ENCODE peak calls at places on chromosomes 7 and 10, in ten cellular contexts. One of them, this sample, is unnamed. For H3K4me1, the result is how much of the 10 kb centered on the place peaks cover.

GRCh38 chr7:73519867-73520672 is 2.0 kb downstream of the BAZ1B start:
- DNase-seq in thyroid gland: no peak
- DNase-seq in heart left ventricle: no peak
- DNase-seq in aorta: no peak
- DNase-seq in BE2C: no peak
- DNase-seq in K562: peak
- DNase-seq in GM23338: no peak
- DNase-seq in mesendoderm: peak
- DNase-seq in right atrium auricular region: no peak
- DNase-seq in tibial artery: no peak
- DNase-seq in this sample: peak

GRCh38 chr10:88343761-88344484 is 239.2 kb downstream of the RNLS start:
- DNase-seq in GM23338: no peak
- DNase-seq in BE2C: peak
- DNase-seq in heart left ventricle: no peak
- DNase-seq in mesendoderm: no peak
- DNase-seq in aorta: no peak
- DNase-seq in right atrium auricular region: no peak
- DNase-seq in K562: no peak
- DNase-seq in tibial artery: no peak
- DNase-seq in thyroid gland: no peak
- DNase-seq in this sample: no peak

GRCh38 chr10:29104661-29105369 is 184.1 kb upstream of the LYZL1 start:
- DNase-seq in tibial artery: no peak
- DNase-seq in right atrium auricular region: no peak
- DNase-seq in heart left ventricle: no peak
- DNase-seq in BE2C: no peak
- DNase-seq in aorta: no peak
- DNase-seq in GM23338: no peak
- DNase-seq in mesendoderm: no peak
- DNase-seq in K562: no peak
- DNase-seq in thyroid gland: no peak
- DNase-seq in this sample: no peak

GRCh38 chr10:84903320-84903719 is 574.9 kb downstream of the CCSER2 start:
- DNase-seq in GM23338: no peak
- DNase-seq in BE2C: no peak
- DNase-seq in tibial artery: no peak
- DNase-seq in heart left ventricle: no peak
- DNase-seq in aorta: no peak
- DNase-seq in thyroid gland: no peak
- DNase-seq in K562: no peak
- DNase-seq in mesendoderm: peak
- DNase-seq in right atrium auricular region: no peak
- DNase-seq in this sample: no peak

GRCh38 chr10:74150151-74151056 is at the start of gene AP3M1:
- DNase-seq in heart left ventricle: peak
- DNase-seq in K562: peak
- DNase-seq in mesendoderm: no peak
- DNase-seq in BE2C: peak
- DNase-seq in thyroid gland: peak
- DNase-seq in GM23338: peak
- DNase-seq in right atrium auricular region: peak
- DNase-seq in aorta: peak
- DNase-seq in tibial artery: peak
- DNase-seq in this sample: peak

GRCh38 chr10:124705817-124706461 is 38.2 kb downstream of the FAM53B start:
- DNase-seq in aorta: peak
- DNase-seq in tibial artery: no peak
- DNase-seq in right atrium auricular region: no peak
- DNase-seq in GM23338: no peak
- DNase-seq in heart left ventricle: no peak
- DNase-seq in BE2C: no peak
- DNase-seq in thyroid gland: no peak
- DNase-seq in mesendoderm: peak
- DNase-seq in K562: no peak
- DNase-seq in this sample: no peak

GRCh38 chr7:107230334-107230733 is 61.5 kb downstream of the HBP1 start:
- DNase-seq in GM23338: no peak
- DNase-seq in heart left ventricle: no peak
- DNase-seq in thyroid gland: no peak
- DNase-seq in aorta: no peak
- DNase-seq in mesendoderm: no peak
- DNase-seq in tibial artery: no peak
- DNase-seq in right atrium auricular region: no peak
- DNase-seq in BE2C: no peak
- DNase-seq in K562: no peak
- DNase-seq in this sample: no peak

GRCh38 chr7:150756858-150757257 is 19.6 kb downstream of the GIMAP5 start:
- DNase-seq in tibial artery: no peak
- DNase-seq in right atrium auricular region: no peak
- DNase-seq in BE2C: no peak
- DNase-seq in K562: peak
- DNase-seq in GM23338: peak
- DNase-seq in mesendoderm: no peak
- DNase-seq in aorta: no peak
- DNase-seq in heart left ventricle: no peak
- DNase-seq in thyroid gland: no peak
- DNase-seq in this sample: peak

GRCh38 chr7:150685219-150686029 is at the start of gene GIMAP2:
- DNase-seq in mesendoderm: no peak
- DNase-seq in right atrium auricular region: no peak
- DNase-seq in BE2C: no peak
- DNase-seq in GM23338: no peak
- DNase-seq in K562: no peak
- DNase-seq in heart left ventricle: peak
- DNase-seq in tibial artery: no peak
- DNase-seq in aorta: no peak
- DNase-seq in thyroid gland: no peak
- DNase-seq in this sample: peak

GRCh38 chr10:101092742-101093386 is 31.1 kb downstream of the KAZALD1 start:
- DNase-seq in K562: no peak
- DNase-seq in GM23338: peak
- DNase-seq in right atrium auricular region: no peak
- DNase-seq in thyroid gland: no peak
- DNase-seq in aorta: no peak
- DNase-seq in heart left ventricle: no peak
- DNase-seq in BE2C: no peak
- DNase-seq in mesendoderm: no peak
- DNase-seq in tibial artery: no peak
- DNase-seq in this sample: no peak

DNA sequence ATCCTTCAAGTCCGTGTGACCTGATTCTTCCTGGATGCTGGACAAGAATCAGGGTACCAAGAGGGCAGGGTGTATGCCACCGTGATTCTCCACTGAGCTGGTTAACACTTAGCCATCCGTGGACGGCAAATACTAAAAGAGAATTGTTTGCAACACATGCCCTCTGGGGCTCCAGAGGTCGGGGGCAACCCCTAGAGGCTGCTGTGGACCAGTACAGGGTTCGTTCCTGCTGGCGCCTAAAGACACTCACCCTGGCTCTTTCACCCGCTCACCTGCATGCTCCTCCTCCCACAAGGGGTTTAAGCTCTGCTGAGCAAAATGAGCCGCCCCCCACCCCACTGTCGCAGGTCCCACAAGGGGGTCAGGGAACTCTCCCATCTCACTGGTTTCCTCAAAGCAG is 148.7 kb upstream of the ITGB1 start:
- DNase-seq in GM23338: peak
- DNase-seq in mesendoderm: peak
- DNase-seq in right atrium auricular region: no peak
- DNase-seq in tibial artery: no peak
- DNase-seq in K562: no peak
- DNase-seq in heart left ventricle: no peak
- DNase-seq in thyroid gland: no peak
- DNase-seq in aorta: no peak
- DNase-seq in BE2C: no peak
- DNase-seq in this sample: no peak
- H3K4me1 ChIP-seq in GM23338: under half
- H3K4me1 ChIP-seq in mesendoderm: under half
- H3K4me1 ChIP-seq in right atrium auricular region: under half
- H3K4me1 ChIP-seq in tibial artery: under half
- H3K4me1 ChIP-seq in K562: under half
- H3K4me1 ChIP-seq in heart left ventricle: under half
- H3K4me1 ChIP-seq in thyroid gland: under half
- H3K4me1 ChIP-seq in aorta: under half
- H3K4me1 ChIP-seq in BE2C: under half
- H3K4me1 ChIP-seq in this sample: under half

DNA sequence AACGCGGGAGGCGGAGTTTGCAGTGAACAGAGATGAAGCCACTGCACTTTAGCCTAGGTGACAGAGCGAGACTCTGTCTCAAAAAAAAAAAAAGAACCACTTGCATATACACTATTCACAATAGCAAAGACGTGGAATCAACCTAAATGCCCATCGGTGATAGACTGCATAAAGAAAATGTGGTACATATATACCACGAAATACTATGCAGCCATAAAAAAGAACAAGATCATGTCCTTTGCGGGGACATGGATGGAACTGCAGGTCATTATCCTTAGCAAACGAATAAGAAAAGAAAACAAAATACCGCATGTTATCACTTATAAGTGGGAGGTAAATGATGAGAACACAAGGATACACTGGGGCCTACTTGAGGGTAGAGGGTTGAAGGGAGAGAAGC is 39.5 kb downstream of the EGFR start:
- DNase-seq in heart left ventricle: no peak
- DNase-seq in right atrium auricular region: no peak
- DNase-seq in K562: no peak
- DNase-seq in aorta: no peak
- DNase-seq in tibial artery: no peak
- DNase-seq in BE2C: no peak
- DNase-seq in mesendoderm: no peak
- DNase-seq in thyroid gland: no peak
- DNase-seq in GM23338: no peak
- DNase-seq in this sample: no peak
- H3K4me1 ChIP-seq in heart left ventricle: under half
- H3K4me1 ChIP-seq in right atrium auricular region: under half
- H3K4me1 ChIP-seq in K562: under half
- H3K4me1 ChIP-seq in aorta: under half
- H3K4me1 ChIP-seq in tibial artery: half or more
- H3K4me1 ChIP-seq in BE2C: under half
- H3K4me1 ChIP-seq in mesendoderm: under half
- H3K4me1 ChIP-seq in thyroid gland: under half
- H3K4me1 ChIP-seq in GM23338: under half
- H3K4me1 ChIP-seq in this sample: under half

GRCh38 chr7:45921699-45922519 is 837 bp upstream of the IGFBP3 start:
- DNase-seq in GM23338: peak
- DNase-seq in K562: peak
- DNase-seq in aorta: peak
- DNase-seq in heart left ventricle: peak
- DNase-seq in thyroid gland: peak
- DNase-seq in mesendoderm: peak
- DNase-seq in tibial artery: peak
- DNase-seq in right atrium auricular region: peak
- DNase-seq in BE2C: peak
- DNase-seq in this sample: no peak

GRCh38 chr7:45923818-45924217 is 2.7 kb upstream of the IGFBP3 start:
- DNase-seq in GM23338: no peak
- DNase-seq in tibial artery: no peak
- DNase-seq in heart left ventricle: no peak
- DNase-seq in thyroid gland: no peak
- DNase-seq in BE2C: no peak
- DNase-seq in right atrium auricular region: peak
- DNase-seq in K562: no peak
- DNase-seq in mesendoderm: no peak
- DNase-seq in aorta: no peak
- DNase-seq in this sample: no peak

GRCh38 chr7:45923290-45923689 is 2.2 kb upstream of the IGFBP3 start:
- DNase-seq in right atrium auricular region: peak
- DNase-seq in heart left ventricle: peak
- DNase-seq in mesendoderm: peak
- DNase-seq in tibial artery: peak
- DNase-seq in GM23338: peak
- DNase-seq in thyroid gland: peak
- DNase-seq in aorta: peak
- DNase-seq in K562: peak
- DNase-seq in BE2C: peak
- DNase-seq in this sample: peak

GRCh38 chr7:45921381-45921698 is 268 bp upstream of the IGFBP3 start:
- DNase-seq in thyroid gland: no peak
- DNase-seq in tibial artery: no peak
- DNase-seq in aorta: peak
- DNase-seq in GM23338: no peak
- DNase-seq in heart left ventricle: peak
- DNase-seq in K562: no peak
- DNase-seq in BE2C: no peak
- DNase-seq in right atrium auricular region: no peak
- DNase-seq in mesendoderm: no peak
- DNase-seq in this sample: no peak

GRCh38 chr7:45922810-45923209 is 1.7 kb upstream of the IGFBP3 start:
- DNase-seq in mesendoderm: peak
- DNase-seq in tibial artery: no peak
- DNase-seq in aorta: no peak
- DNase-seq in BE2C: no peak
- DNase-seq in right atrium auricular region: peak
- DNase-seq in GM23338: no peak
- DNase-seq in K562: no peak
- DNase-seq in heart left ventricle: peak
- DNase-seq in thyroid gland: no peak
- DNase-seq in this sample: no peak
- H3K4me1 ChIP-seq in mesendoderm: under half
- H3K4me1 ChIP-seq in tibial artery: half or more
- H3K4me1 ChIP-seq in aorta: under half
- H3K4me1 ChIP-seq in BE2C: under half
- H3K4me1 ChIP-seq in right atrium auricular region: under half
- H3K4me1 ChIP-seq in GM23338: under half
- H3K4me1 ChIP-seq in K562: under half
- H3K4me1 ChIP-seq in heart left ventricle: under half
- H3K4me1 ChIP-seq in thyroid gland: under half
- H3K4me1 ChIP-seq in this sample: under half

GRCh38 chr7:2513702-2514101 is 5.9 kb upstream of the LFNG start:
- DNase-seq in thyroid gland: no peak
- DNase-seq in GM23338: no peak
- DNase-seq in heart left ventricle: no peak
- DNase-seq in right atrium auricular region: no peak
- DNase-seq in tibial artery: no peak
- DNase-seq in aorta: no peak
- DNase-seq in BE2C: peak
- DNase-seq in mesendoderm: no peak
- DNase-seq in K562: no peak
- DNase-seq in this sample: no peak

GRCh38 chr7:2510909-2511768 is 8.4 kb upstream of the LFNG start:
- DNase-seq in thyroid gland: no peak
- DNase-seq in K562: no peak
- DNase-seq in mesendoderm: no peak
- DNase-seq in heart left ventricle: no peak
- DNase-seq in tibial artery: no peak
- DNase-seq in right atrium auricular region: no peak
- DNase-seq in BE2C: no peak
- DNase-seq in GM23338: no peak
- DNase-seq in aorta: peak
- DNase-seq in this sample: no peak

GRCh38 chr7:2511769-2512168 is 7.8 kb upstream of the LFNG start:
- DNase-seq in mesendoderm: no peak
- DNase-seq in tibial artery: no peak
- DNase-seq in GM23338: no peak
- DNase-seq in BE2C: no peak
- DNase-seq in aorta: no peak
- DNase-seq in heart left ventricle: no peak
- DNase-seq in right atrium auricular region: no peak
- DNase-seq in K562: no peak
- DNase-seq in thyroid gland: no peak
- DNase-seq in this sample: no peak

GRCh38 chr7:2512713-2513112 is 6.9 kb upstream of the LFNG start:
- DNase-seq in tibial artery: no peak
- DNase-seq in BE2C: no peak
- DNase-seq in heart left ventricle: no peak
- DNase-seq in aorta: no peak
- DNase-seq in GM23338: no peak
- DNase-seq in thyroid gland: no peak
- DNase-seq in mesendoderm: no peak
- DNase-seq in K562: no peak
- DNase-seq in right atrium auricular region: no peak
- DNase-seq in this sample: no peak

GRCh38 chr7:2512179-2512644 is 7.4 kb upstream of the LFNG start:
- DNase-seq in heart left ventricle: no peak
- DNase-seq in mesendoderm: no peak
- DNase-seq in BE2C: no peak
- DNase-seq in K562: no peak
- DNase-seq in right atrium auricular region: no peak
- DNase-seq in tibial artery: no peak
- DNase-seq in thyroid gland: no peak
- DNase-seq in aorta: no peak
- DNase-seq in GM23338: no peak
- DNase-seq in this sample: no peak
- H3K4me1 ChIP-seq in heart left ventricle: half or more
- H3K4me1 ChIP-seq in mesendoderm: under half
- H3K4me1 ChIP-seq in BE2C: half or more
- H3K4me1 ChIP-seq in K562: half or more
- H3K4me1 ChIP-seq in right atrium auricular region: under half
- H3K4me1 ChIP-seq in tibial artery: under half
- H3K4me1 ChIP-seq in thyroid gland: under half
- H3K4me1 ChIP-seq in aorta: under half
- H3K4me1 ChIP-seq in GM23338: under half
- H3K4me1 ChIP-seq in this sample: under half

This sample was measured in DND-41.